ENCODE peak calls at places on chromosomes 13 and 19, in six cellular contexts. T, G, W, S, F and E are unnamed samples.

GRCh38 chr19:35549174-35549788 is 3.9 kb downstream of the TMEM147 start:
- DNase-seq in T (peak), G (peak), W (peak), S (peak), F (peak), E (peak)

GRCh38 chr19:10644351-10645007 is 9.7 kb upstream of the ILF3 start:
- DNase-seq in T (peak), G (peak), W (peak), S (peak), F (peak), E (peak)

GRCh38 chr19:28351761-28352160 is 861.2 kb downstream of the UQCRFS1 start:
- DNase-seq in T (no peak), G (no peak), W (peak), S (no peak), F (peak), E (peak)

GRCh38 chr13:104648291-104648690 is 1582.1 kb upstream of the SLC10A2 start:
- DNase-seq in T (no peak), G (no peak), W (no peak), S (no peak), F (no peak), E (no peak)

GRCh38 chr19:40464059-40465024 is 1.2 kb downstream of the BLVRB start:
- DNase-seq in T (peak), G (peak), W (peak), S (peak), F (peak), E (peak)

GRCh38 chr13:104962411-104962810 is 1573.1 kb downstream of the EFNB2 start:
- DNase-seq in T (no peak), G (no peak), W (no peak), S (no peak), F (no peak), E (no peak)

GRCh38 chr19:45834970-45835369 is 19.9 kb upstream of the RSPH6A start:
- DNase-seq in T (no peak), G (no peak), W (no peak), S (no peak), F (no peak), E (no peak)

GRCh38 chr19:3210347-3211017 is 14.0 kb upstream of the CELF5 start:
- DNase-seq in T (no peak), G (no peak), W (peak), S (peak), F (peak), E (peak)

GRCh38 chr19:35657904-35658700 is 8.2 kb upstream of the UPK1A start:
- DNase-seq in T (no peak), G (no peak), W (peak), S (no peak), F (no peak), E (no peak)

GRCh38 chr13:112143753-112144615 is 77.0 kb downstream of the SOX1 start:
- DNase-seq in T (no peak), G (no peak), W (no peak), S (no peak), F (no peak), E (no peak)

GRCh38 chr19:7199613-7200533 is 94.3 kb downstream of the INSR start:
- DNase-seq in T (no peak), G (peak), W (no peak), S (no peak), F (no peak), E (no peak)

GRCh38 chr13:31008400-31009115 is 76.1 kb downstream of the TEX26 start:
- DNase-seq in T (no peak), G (peak), W (peak), S (no peak), F (peak), E (peak)

GRCh38 chr13:98622926-98623325 is 46.0 kb upstream of the STK24 start:
- DNase-seq in T (no peak), G (no peak), W (no peak), S (no peak), F (no peak), E (peak)

GRCh38 chr19:52646571-52647222 is 8.5 kb upstream of the ZNF83 start:
- DNase-seq in T (no peak), G (peak), W (peak), S (no peak), F (no peak), E (no peak)

GRCh38 chr19:4010808-4011110 is 3.2 kb downstream of the PIAS4 start:
- DNase-seq in T (no peak), G (no peak), W (no peak), S (no peak), F (no peak), E (no peak)

GRCh38 chr13:34751492-34751891 is 190.6 kb upstream of the NBEA start:
- DNase-seq in T (no peak), G (no peak), W (no peak), S (no peak), F (no peak), E (no peak)

GRCh38 chr13:99446242-99446641 is 55.0 kb upstream of the TM9SF2 start:
- DNase-seq in T (no peak), G (no peak), W (no peak), S (no peak), F (no peak), E (no peak)

GRCh38 chr13:110387451-110388140 is 80.5 kb downstream of the COL4A2 start:
- DNase-seq in T (no peak), G (peak), W (peak), S (no peak), F (peak), E (peak)

GRCh38 chr19:41531438-41532311 is 44.3 kb upstream of the CEACAM21 start:
- DNase-seq in T (no peak), G (peak), W (peak), S (peak), F (peak), E (peak)

GRCh38 chr19:7507884-7508283 is 8.0 kb upstream of the ZNF358 start:
- DNase-seq in T (no peak), G (peak), W (peak), S (no peak), F (peak), E (peak)

GRCh38 chr19:29769997-29770396 is 41.8 kb upstream of the CCNE1 start:
- DNase-seq in T (no peak), G (no peak), W (no peak), S (no peak), F (no peak), E (no peak)

GRCh38 chr13:111330211-111330610 is 9.8 kb downstream of the TEX29 start:
- DNase-seq in T (no peak), G (no peak), W (peak), S (no peak), F (no peak), E (no peak)

GRCh38 chr19:39935262-39935661 is 828 bp upstream of the FCGBP start:
- DNase-seq in T (no peak), G (no peak), W (no peak), S (no peak), F (no peak), E (no peak)

GRCh38 chr19:38564981-38565685 is 52.6 kb downstream of the MAP4K1 start:
- DNase-seq in T (no peak), G (no peak), W (no peak), S (no peak), F (no peak), E (no peak)

GRCh38 chr13:48437381-48437780 is 24.5 kb upstream of the LPAR6 start:
- DNase-seq in T (no peak), G (peak), W (peak), S (no peak), F (peak), E (peak)

GRCh38 chr13:23670793-23671192 is 100.6 kb downstream of the TNFRSF19 start:
- DNase-seq in T (no peak), G (peak), W (peak), S (no peak), F (no peak), E (no peak)

GRCh38 chr19:48634036-48634342 is 3.2 kb downstream of the DBP start:
- DNase-seq in T (no peak), G (no peak), W (no peak), S (no peak), F (no peak), E (no peak)
- H3K4me3 ChIP-seq in T (peak), G (peak), W (peak), S (peak), F (peak), E (no peak)

GRCh38 chr13:36154567-36155231 is 23.5 kb upstream of the DCLK1 start:
- DNase-seq in T (no peak), G (no peak), W (no peak), S (no peak), F (peak), E (peak)
- H3K4me3 ChIP-seq in T (no peak), G (no peak), W (no peak), S (no peak), F (peak), E (no peak)

GRCh38 chr19:17922138-17922537 is 10.7 kb upstream of the CCDC124 start:
- DNase-seq in T (no peak), G (no peak), W (no peak), S (no peak), F (no peak), E (no peak)

GRCh38 chr19:17931532-17932191 is 1.2 kb upstream of the CCDC124 start:
- DNase-seq in T (no peak), G (no peak), W (no peak), S (no peak), F (no peak), E (no peak)

GRCh38 chr19:17920527-17920926 is 12.3 kb upstream of the CCDC124 start:
- DNase-seq in T (no peak), G (no peak), W (no peak), S (no peak), F (no peak), E (no peak)

GRCh38 chr19:17929056-17929455 is 3.8 kb upstream of the CCDC124 start:
- DNase-seq in T (no peak), G (no peak), W (no peak), S (no peak), F (no peak), E (no peak)

GRCh38 chr19:17926044-17926443 is 6.8 kb upstream of the CCDC124 start:
- DNase-seq in T (no peak), G (no peak), W (no peak), S (no peak), F (no peak), E (no peak)
- H3K4me3 ChIP-seq in T (no peak), G (no peak), W (no peak), S (no peak), F (no peak), E (no peak)

GRCh38 chr19:50420808-50421207 is 2.1 kb downstream of the SPIB start:
- DNase-seq in T (no peak), G (no peak), W (no peak), S (no peak), F (no peak), E (no peak)
- H3K4me3 ChIP-seq in T (no peak), G (no peak), W (no peak), S (no peak), F (no peak), E (no peak)

GRCh38 chr13:33351324-33351723 is 65.8 kb upstream of the STARD13 start:
- DNase-seq in T (peak), G (peak), W (peak), S (no peak), F (peak), E (peak)
- H3K4me3 ChIP-seq in T (no peak), G (peak), W (peak), S (no peak), F (peak), E (no peak)

GRCh38 chr13:27827646-27828045 is 35.4 kb downstream of the GSX1 start:
- DNase-seq in T (no peak), G (no peak), W (no peak), S (no peak), F (no peak), E (no peak)
- H3K4me3 ChIP-seq in T (no peak), G (no peak), W (no peak), S (no peak), F (no peak), E (no peak)

DNA sequence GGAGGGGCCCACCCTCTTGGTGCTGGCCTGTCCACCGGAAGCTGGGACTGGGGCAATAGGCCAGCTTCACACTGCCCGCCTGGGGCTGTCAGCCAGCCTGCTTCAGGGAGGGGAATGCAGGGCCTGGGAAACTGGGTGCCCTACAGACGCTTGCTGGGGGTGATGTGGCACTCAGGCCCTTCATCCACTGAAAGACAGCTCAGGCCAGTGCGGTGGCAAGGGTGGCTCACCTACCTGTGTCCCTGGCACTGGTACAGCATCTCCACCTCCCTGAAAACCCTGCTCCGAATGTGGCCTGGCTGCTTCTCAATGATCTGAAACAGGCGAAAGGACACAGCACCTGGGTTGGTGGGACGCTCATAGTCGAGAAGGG is 7.8 kb downstream of the MKNK2 start:
- DNase-seq in T (no peak), G (no peak), W (no peak), S (no peak), F (no peak), E (no peak)
- H3K4me3 ChIP-seq in T (no peak), G (no peak), W (no peak), S (no peak), F (no peak), E (no peak)